ENCODE peak calls at places on chromosomes 13 and 19, in ten cellular contexts. One of them, this sample, is unnamed.

GRCh38 chr13:73722120-73722519 is 412.1 kb downstream of the KLF12 start:
- DNase-seq in transverse colon: no peak
- DNase-seq in PC-3: peak
- DNase-seq in AG09309: peak
- DNase-seq in EH: peak
- DNase-seq in AG10803: peak
- DNase-seq in AG08395: peak
- DNase-seq in brain microvascular endothelial cell: peak
- DNase-seq in fibroblast of villous mesenchyme: peak
- DNase-seq in ecto neural progenitor cell: no peak
- DNase-seq in this sample: peak

GRCh38 chr19:28608292-28608691 is 604.7 kb downstream of the UQCRFS1 start:
- DNase-seq in AG09309: no peak
- DNase-seq in EH: no peak
- DNase-seq in brain microvascular endothelial cell: no peak
- DNase-seq in AG08395: no peak
- DNase-seq in ecto neural progenitor cell: no peak
- DNase-seq in PC-3: no peak
- DNase-seq in AG10803: no peak
- DNase-seq in transverse colon: no peak
- DNase-seq in fibroblast of villous mesenchyme: no peak
- DNase-seq in this sample: no peak

GRCh38 chr19:20840371-20840770 is 64.3 kb downstream of the ZNF66 start:
- DNase-seq in ecto neural progenitor cell: no peak
- DNase-seq in AG09309: no peak
- DNase-seq in brain microvascular endothelial cell: no peak
- DNase-seq in transverse colon: no peak
- DNase-seq in fibroblast of villous mesenchyme: no peak
- DNase-seq in PC-3: peak
- DNase-seq in AG10803: no peak
- DNase-seq in EH: no peak
- DNase-seq in AG08395: no peak
- DNase-seq in this sample: no peak

GRCh38 chr13:92769064-92769463 is 457.5 kb upstream of the GPC6 start:
- DNase-seq in AG09309: no peak
- DNase-seq in AG10803: peak
- DNase-seq in AG08395: no peak
- DNase-seq in brain microvascular endothelial cell: no peak
- DNase-seq in transverse colon: no peak
- DNase-seq in PC-3: no peak
- DNase-seq in EH: no peak
- DNase-seq in fibroblast of villous mesenchyme: peak
- DNase-seq in ecto neural progenitor cell: no peak
- DNase-seq in this sample: no peak

GRCh38 chr13:43664700-43665191 is 122.0 kb downstream of the ENOX1 start:
- DNase-seq in PC-3: peak
- DNase-seq in AG08395: peak
- DNase-seq in transverse colon: peak
- DNase-seq in fibroblast of villous mesenchyme: peak
- DNase-seq in ecto neural progenitor cell: peak
- DNase-seq in AG10803: peak
- DNase-seq in AG09309: peak
- DNase-seq in brain microvascular endothelial cell: peak
- DNase-seq in EH: peak
- DNase-seq in this sample: peak

GRCh38 chr19:1232652-1233360 is 5.0 kb downstream of the CBARP start:
- DNase-seq in AG10803: no peak
- DNase-seq in ecto neural progenitor cell: no peak
- DNase-seq in AG08395: no peak
- DNase-seq in fibroblast of villous mesenchyme: peak
- DNase-seq in AG09309: no peak
- DNase-seq in PC-3: peak
- DNase-seq in transverse colon: no peak
- DNase-seq in EH: peak
- DNase-seq in brain microvascular endothelial cell: peak
- DNase-seq in this sample: no peak

GRCh38 chr19:32691291-32691951 is at the start of gene NUDT19:
- DNase-seq in ecto neural progenitor cell: peak
- DNase-seq in PC-3: peak
- DNase-seq in transverse colon: peak
- DNase-seq in EH: peak
- DNase-seq in AG08395: peak
- DNase-seq in AG09309: peak
- DNase-seq in fibroblast of villous mesenchyme: peak
- DNase-seq in brain microvascular endothelial cell: peak
- DNase-seq in AG10803: peak
- DNase-seq in this sample: peak

GRCh38 chr19:10537668-10538067 is 6.0 kb upstream of the ATG4D start:
- DNase-seq in AG09309: no peak
- DNase-seq in fibroblast of villous mesenchyme: no peak
- DNase-seq in AG08395: no peak
- DNase-seq in brain microvascular endothelial cell: no peak
- DNase-seq in ecto neural progenitor cell: no peak
- DNase-seq in PC-3: no peak
- DNase-seq in EH: no peak
- DNase-seq in AG10803: no peak
- DNase-seq in transverse colon: no peak
- DNase-seq in this sample: no peak

GRCh38 chr13:30045916-30046704 is 195.7 kb upstream of the UBL3 start:
- DNase-seq in EH: peak
- DNase-seq in AG09309: no peak
- DNase-seq in PC-3: peak
- DNase-seq in AG10803: peak
- DNase-seq in brain microvascular endothelial cell: peak
- DNase-seq in transverse colon: no peak
- DNase-seq in ecto neural progenitor cell: no peak
- DNase-seq in AG08395: peak
- DNase-seq in fibroblast of villous mesenchyme: peak
- DNase-seq in this sample: peak

GRCh38 chr19:19661141-19661674 is 2.3 kb downstream of the ATP13A1 start:
- DNase-seq in PC-3: no peak
- DNase-seq in AG08395: no peak
- DNase-seq in AG10803: no peak
- DNase-seq in ecto neural progenitor cell: no peak
- DNase-seq in AG09309: no peak
- DNase-seq in EH: no peak
- DNase-seq in brain microvascular endothelial cell: no peak
- DNase-seq in transverse colon: no peak
- DNase-seq in fibroblast of villous mesenchyme: no peak
- DNase-seq in this sample: no peak

GRCh38 chr19:43901395-43902390 is 33.4 kb downstream of the ZNF45 start:
- DNase-seq in AG09309: peak
- DNase-seq in AG08395: peak
- DNase-seq in brain microvascular endothelial cell: peak
- DNase-seq in fibroblast of villous mesenchyme: peak
- DNase-seq in EH: peak
- DNase-seq in ecto neural progenitor cell: peak
- DNase-seq in transverse colon: peak
- DNase-seq in PC-3: no peak
- DNase-seq in AG10803: peak
- DNase-seq in this sample: peak

GRCh38 chr19:18029617-18030338 is 21.8 kb downstream of the ARRDC2 start:
- DNase-seq in ecto neural progenitor cell: no peak
- DNase-seq in fibroblast of villous mesenchyme: peak
- DNase-seq in PC-3: peak
- DNase-seq in AG09309: no peak
- DNase-seq in AG08395: peak
- DNase-seq in transverse colon: peak
- DNase-seq in AG10803: peak
- DNase-seq in brain microvascular endothelial cell: no peak
- DNase-seq in EH: peak
- DNase-seq in this sample: no peak

GRCh38 chr19:8310342-8311055 is 2.3 kb upstream of the CD320 start:
- DNase-seq in AG09309: no peak
- DNase-seq in AG10803: no peak
- DNase-seq in ecto neural progenitor cell: no peak
- DNase-seq in transverse colon: peak
- DNase-seq in EH: no peak
- DNase-seq in PC-3: no peak
- DNase-seq in AG08395: no peak
- DNase-seq in fibroblast of villous mesenchyme: no peak
- DNase-seq in brain microvascular endothelial cell: no peak
- DNase-seq in this sample: no peak

GRCh38 chr13:97219226-97219625 is 2.9 kb upstream of the MBNL2 start:
- DNase-seq in ecto neural progenitor cell: no peak
- DNase-seq in AG09309: no peak
- DNase-seq in EH: no peak
- DNase-seq in transverse colon: no peak
- DNase-seq in brain microvascular endothelial cell: no peak
- DNase-seq in AG10803: no peak
- DNase-seq in AG08395: no peak
- DNase-seq in PC-3: no peak
- DNase-seq in fibroblast of villous mesenchyme: no peak
- DNase-seq in this sample: no peak

GRCh38 chr13:34408635-34409034 is 533.4 kb upstream of the NBEA start:
- DNase-seq in ecto neural progenitor cell: no peak
- DNase-seq in EH: no peak
- DNase-seq in AG09309: no peak
- DNase-seq in brain microvascular endothelial cell: no peak
- DNase-seq in AG08395: no peak
- DNase-seq in transverse colon: no peak
- DNase-seq in AG10803: no peak
- DNase-seq in fibroblast of villous mesenchyme: no peak
- DNase-seq in PC-3: no peak
- DNase-seq in this sample: no peak

GRCh38 chr19:42066075-42066754 is 3.8 kb downstream of the GRIK5 start:
- DNase-seq in fibroblast of villous mesenchyme: no peak
- DNase-seq in AG09309: no peak
- DNase-seq in transverse colon: no peak
- DNase-seq in ecto neural progenitor cell: no peak
- DNase-seq in EH: peak
- DNase-seq in brain microvascular endothelial cell: peak
- DNase-seq in PC-3: peak
- DNase-seq in AG10803: no peak
- DNase-seq in AG08395: peak
- DNase-seq in this sample: no peak

GRCh38 chr13:26475176-26476110 is 82.0 kb upstream of the WASF3 start:
- DNase-seq in EH: no peak
- DNase-seq in AG10803: no peak
- DNase-seq in PC-3: no peak
- DNase-seq in fibroblast of villous mesenchyme: no peak
- DNase-seq in AG08395: no peak
- DNase-seq in AG09309: no peak
- DNase-seq in ecto neural progenitor cell: no peak
- DNase-seq in transverse colon: no peak
- DNase-seq in brain microvascular endothelial cell: no peak
- DNase-seq in this sample: no peak

GRCh38 chr13:48978942-48979601 is 3.4 kb downstream of the FNDC3A start:
- DNase-seq in AG08395: no peak
- DNase-seq in ecto neural progenitor cell: no peak
- DNase-seq in transverse colon: no peak
- DNase-seq in EH: peak
- DNase-seq in brain microvascular endothelial cell: no peak
- DNase-seq in PC-3: no peak
- DNase-seq in AG09309: no peak
- DNase-seq in fibroblast of villous mesenchyme: peak
- DNase-seq in AG10803: peak
- DNase-seq in this sample: no peak

GRCh38 chr19:4278926-4279529 is at the start of gene SHD:
- DNase-seq in AG10803: no peak
- DNase-seq in ecto neural progenitor cell: peak
- DNase-seq in brain microvascular endothelial cell: no peak
- DNase-seq in fibroblast of villous mesenchyme: no peak
- DNase-seq in transverse colon: no peak
- DNase-seq in AG08395: no peak
- DNase-seq in AG09309: no peak
- DNase-seq in PC-3: no peak
- DNase-seq in EH: no peak
- DNase-seq in this sample: no peak

GRCh38 chr19:17748884-17749638 is 2.2 kb upstream of the FCHO1 start:
- DNase-seq in AG10803: no peak
- DNase-seq in PC-3: no peak
- DNase-seq in EH: no peak
- DNase-seq in AG08395: no peak
- DNase-seq in AG09309: no peak
- DNase-seq in brain microvascular endothelial cell: no peak
- DNase-seq in transverse colon: no peak
- DNase-seq in fibroblast of villous mesenchyme: no peak
- DNase-seq in ecto neural progenitor cell: peak
- DNase-seq in this sample: no peak

GRCh38 chr19:18073197-18073596 is 13.5 kb downstream of the IL12RB1 start:
- DNase-seq in AG08395: no peak
- DNase-seq in transverse colon: no peak
- DNase-seq in brain microvascular endothelial cell: no peak
- DNase-seq in PC-3: no peak
- DNase-seq in fibroblast of villous mesenchyme: no peak
- DNase-seq in AG09309: no peak
- DNase-seq in EH: no peak
- DNase-seq in ecto neural progenitor cell: no peak
- DNase-seq in AG10803: no peak
- DNase-seq in this sample: no peak

GRCh38 chr19:38741670-38742069 is 2.6 kb downstream of the CAPN12 start:
- DNase-seq in AG10803: no peak
- DNase-seq in brain microvascular endothelial cell: no peak
- DNase-seq in AG09309: no peak
- DNase-seq in transverse colon: no peak
- DNase-seq in ecto neural progenitor cell: no peak
- DNase-seq in EH: peak
- DNase-seq in AG08395: no peak
- DNase-seq in PC-3: no peak
- DNase-seq in fibroblast of villous mesenchyme: no peak
- DNase-seq in this sample: no peak